ENCODE peak calls at places on chromosomes 7 and 10, in nine cellular contexts. One of them, this sample, is unnamed.

GRCh38 chr7:106012935-106013439 is 49.9 kb downstream of the CDHR3 start:
- DNase-seq in COR-L47: no peak
- DNase-seq in activated gamma-delta T cell treated with anti-CD3 and anti-CD28 coated beads, Interleukin-2, amount 50 U/mL, for 16 hours: no peak
- DNase-seq in RCC 7860: no peak
- DNase-seq in HEK293T: no peak
- DNase-seq in progenitor cell of endocrine pancreas: no peak
- DNase-seq in M059J: peak; percentile 95
- DNase-seq in B cell: no peak
- DNase-seq in left ventricle myocardium inferior: no peak
- DNase-seq in this sample: no peak

GRCh38 chr7:132272763-132273371 is 303.4 kb downstream of the PLXNA4 start:
- DNase-seq in COR-L47: no peak
- DNase-seq in activated gamma-delta T cell treated with anti-CD3 and anti-CD28 coated beads, Interleukin-2, amount 50 U/mL, for 16 hours: no peak
- DNase-seq in RCC 7860: no peak
- DNase-seq in HEK293T: no peak
- DNase-seq in progenitor cell of endocrine pancreas: no peak
- DNase-seq in M059J: no peak
- DNase-seq in B cell: no peak
- DNase-seq in left ventricle myocardium inferior: no peak
- DNase-seq in this sample: no peak

GRCh38 chr7:121562274-121562673 is 166.2 kb upstream of the FAM3C start:
- DNase-seq in COR-L47: no peak
- DNase-seq in activated gamma-delta T cell treated with anti-CD3 and anti-CD28 coated beads, Interleukin-2, amount 50 U/mL, for 16 hours: no peak
- DNase-seq in RCC 7860: peak; percentile 27
- DNase-seq in HEK293T: no peak
- DNase-seq in progenitor cell of endocrine pancreas: no peak
- DNase-seq in M059J: peak; percentile 46
- DNase-seq in B cell: no peak
- DNase-seq in left ventricle myocardium inferior: no peak
- DNase-seq in this sample: no peak

GRCh38 chr10:52410916-52411315 is 96.8 kb downstream of the DKK1 start:
- DNase-seq in COR-L47: no peak
- DNase-seq in activated gamma-delta T cell treated with anti-CD3 and anti-CD28 coated beads, Interleukin-2, amount 50 U/mL, for 16 hours: no peak
- DNase-seq in RCC 7860: no peak
- DNase-seq in HEK293T: no peak
- DNase-seq in progenitor cell of endocrine pancreas: no peak
- DNase-seq in M059J: no peak
- DNase-seq in B cell: no peak
- DNase-seq in left ventricle myocardium inferior: no peak
- DNase-seq in this sample: no peak

GRCh38 chr7:150828384-150828783 is 23.9 kb upstream of the AOC1 start:
- DNase-seq in COR-L47: no peak
- DNase-seq in activated gamma-delta T cell treated with anti-CD3 and anti-CD28 coated beads, Interleukin-2, amount 50 U/mL, for 16 hours: no peak
- DNase-seq in RCC 7860: no peak
- DNase-seq in HEK293T: no peak
- DNase-seq in progenitor cell of endocrine pancreas: no peak
- DNase-seq in M059J: no peak
- DNase-seq in B cell: no peak
- DNase-seq in left ventricle myocardium inferior: no peak
- DNase-seq in this sample: no peak

GRCh38 chr7:6430271-6430940 is 17.3 kb downstream of the DAGLB start:
- DNase-seq in COR-L47: no peak
- DNase-seq in activated gamma-delta T cell treated with anti-CD3 and anti-CD28 coated beads, Interleukin-2, amount 50 U/mL, for 16 hours: no peak
- DNase-seq in RCC 7860: no peak
- DNase-seq in HEK293T: peak; percentile 54
- DNase-seq in progenitor cell of endocrine pancreas: no peak
- DNase-seq in M059J: peak; percentile 41
- DNase-seq in B cell: no peak
- DNase-seq in left ventricle myocardium inferior: no peak
- DNase-seq in this sample: no peak

GRCh38 chr10:24503627-24504320 is 219.9 kb downstream of the ARHGAP21 start:
- DNase-seq in COR-L47: no peak
- DNase-seq in activated gamma-delta T cell treated with anti-CD3 and anti-CD28 coated beads, Interleukin-2, amount 50 U/mL, for 16 hours: no peak
- DNase-seq in RCC 7860: peak; percentile 41
- DNase-seq in HEK293T: peak; percentile 57
- DNase-seq in progenitor cell of endocrine pancreas: peak; percentile 45
- DNase-seq in M059J: peak; percentile 36
- DNase-seq in B cell: no peak
- DNase-seq in left ventricle myocardium inferior: no peak
- DNase-seq in this sample: peak; percentile 3

GRCh38 chr10:71697938-71698709 is 21.5 kb downstream of the C10orf105 start:
- DNase-seq in COR-L47: no peak
- DNase-seq in activated gamma-delta T cell treated with anti-CD3 and anti-CD28 coated beads, Interleukin-2, amount 50 U/mL, for 16 hours: peak; percentile 54
- DNase-seq in RCC 7860: no peak
- DNase-seq in HEK293T: no peak
- DNase-seq in progenitor cell of endocrine pancreas: no peak
- DNase-seq in M059J: no peak
- DNase-seq in B cell: no peak
- DNase-seq in left ventricle myocardium inferior: no peak
- DNase-seq in this sample: peak; percentile 10

GRCh38 chr10:16314259-16314658 is 122.6 kb upstream of the PTER start:
- DNase-seq in COR-L47: no peak
- DNase-seq in activated gamma-delta T cell treated with anti-CD3 and anti-CD28 coated beads, Interleukin-2, amount 50 U/mL, for 16 hours: no peak
- DNase-seq in RCC 7860: no peak
- DNase-seq in HEK293T: no peak
- DNase-seq in progenitor cell of endocrine pancreas: no peak
- DNase-seq in M059J: no peak
- DNase-seq in B cell: no peak
- DNase-seq in left ventricle myocardium inferior: no peak
- DNase-seq in this sample: no peak

GRCh38 chr7:140263277-140263676 is 86.5 kb upstream of the KDM7A start:
- DNase-seq in COR-L47: no peak
- DNase-seq in activated gamma-delta T cell treated with anti-CD3 and anti-CD28 coated beads, Interleukin-2, amount 50 U/mL, for 16 hours: peak; percentile 7
- DNase-seq in RCC 7860: no peak
- DNase-seq in HEK293T: no peak
- DNase-seq in progenitor cell of endocrine pancreas: no peak
- DNase-seq in M059J: no peak
- DNase-seq in B cell: no peak
- DNase-seq in left ventricle myocardium inferior: no peak
- DNase-seq in this sample: peak; percentile 76

GRCh38 chr10:43124574-43125273 is 13.5 kb upstream of the CSGALNACT2 start:
- DNase-seq in COR-L47: no peak
- DNase-seq in activated gamma-delta T cell treated with anti-CD3 and anti-CD28 coated beads, Interleukin-2, amount 50 U/mL, for 16 hours: no peak
- DNase-seq in RCC 7860: no peak
- DNase-seq in HEK293T: no peak
- DNase-seq in progenitor cell of endocrine pancreas: no peak
- DNase-seq in M059J: no peak
- DNase-seq in B cell: no peak
- DNase-seq in left ventricle myocardium inferior: no peak
- DNase-seq in this sample: no peak

GRCh38 chr7:124700655-124701054 is 64.9 kb downstream of the GPR37 start:
- DNase-seq in COR-L47: no peak
- DNase-seq in activated gamma-delta T cell treated with anti-CD3 and anti-CD28 coated beads, Interleukin-2, amount 50 U/mL, for 16 hours: no peak
- DNase-seq in RCC 7860: no peak
- DNase-seq in HEK293T: no peak
- DNase-seq in progenitor cell of endocrine pancreas: no peak
- DNase-seq in M059J: peak; percentile 67
- DNase-seq in B cell: no peak
- DNase-seq in left ventricle myocardium inferior: no peak
- DNase-seq in this sample: no peak

GRCh38 chr10:131841131-131841661 is 59.6 kb upstream of the PPP2R2D start:
- DNase-seq in COR-L47: no peak
- DNase-seq in activated gamma-delta T cell treated with anti-CD3 and anti-CD28 coated beads, Interleukin-2, amount 50 U/mL, for 16 hours: no peak
- DNase-seq in RCC 7860: no peak
- DNase-seq in HEK293T: no peak
- DNase-seq in progenitor cell of endocrine pancreas: no peak
- DNase-seq in M059J: no peak
- DNase-seq in B cell: no peak
- DNase-seq in left ventricle myocardium inferior: no peak
- DNase-seq in this sample: no peak

GRCh38 chr10:60810437-60811182 is 32.3 kb downstream of the CDK1 start:
- DNase-seq in COR-L47: no peak
- DNase-seq in activated gamma-delta T cell treated with anti-CD3 and anti-CD28 coated beads, Interleukin-2, amount 50 U/mL, for 16 hours: no peak
- DNase-seq in RCC 7860: no peak
- DNase-seq in HEK293T: no peak
- DNase-seq in progenitor cell of endocrine pancreas: no peak
- DNase-seq in M059J: peak; percentile 47
- DNase-seq in B cell: no peak
- DNase-seq in left ventricle myocardium inferior: no peak
- DNase-seq in this sample: no peak

GRCh38 chr10:102704915-102705314 is 9.3 kb downstream of the ARL3 start:
- DNase-seq in COR-L47: no peak
- DNase-seq in activated gamma-delta T cell treated with anti-CD3 and anti-CD28 coated beads, Interleukin-2, amount 50 U/mL, for 16 hours: no peak
- DNase-seq in RCC 7860: peak; percentile 85
- DNase-seq in HEK293T: no peak
- DNase-seq in progenitor cell of endocrine pancreas: no peak
- DNase-seq in M059J: peak; percentile 54
- DNase-seq in B cell: no peak
- DNase-seq in left ventricle myocardium inferior: no peak
- DNase-seq in this sample: no peak

GRCh38 chr7:32239764-32240163 is 169.6 kb upstream of the PDE1C start:
- DNase-seq in COR-L47: no peak
- DNase-seq in activated gamma-delta T cell treated with anti-CD3 and anti-CD28 coated beads, Interleukin-2, amount 50 U/mL, for 16 hours: no peak
- DNase-seq in RCC 7860: no peak
- DNase-seq in HEK293T: no peak
- DNase-seq in progenitor cell of endocrine pancreas: no peak
- DNase-seq in M059J: no peak
- DNase-seq in B cell: no peak
- DNase-seq in left ventricle myocardium inferior: no peak
- DNase-seq in this sample: no peak

GRCh38 chr10:48896756-48897437 is 42.7 kb downstream of the LRRC18 start:
- DNase-seq in COR-L47: no peak
- DNase-seq in activated gamma-delta T cell treated with anti-CD3 and anti-CD28 coated beads, Interleukin-2, amount 50 U/mL, for 16 hours: no peak
- DNase-seq in RCC 7860: no peak
- DNase-seq in HEK293T: no peak
- DNase-seq in progenitor cell of endocrine pancreas: no peak
- DNase-seq in M059J: peak; percentile 18
- DNase-seq in B cell: no peak
- DNase-seq in left ventricle myocardium inferior: no peak
- DNase-seq in this sample: no peak

GRCh38 chr10:69327463-69328345 is 49.4 kb downstream of the HK1 start:
- DNase-seq in COR-L47: no peak
- DNase-seq in activated gamma-delta T cell treated with anti-CD3 and anti-CD28 coated beads, Interleukin-2, amount 50 U/mL, for 16 hours: no peak
- DNase-seq in RCC 7860: peak; percentile 69
- DNase-seq in HEK293T: no peak
- DNase-seq in progenitor cell of endocrine pancreas: no peak
- DNase-seq in M059J: no peak
- DNase-seq in B cell: peak; percentile 73
- DNase-seq in left ventricle myocardium inferior: peak; percentile 77
- DNase-seq in this sample: no peak

GRCh38 chr7:115297651-115298050 is 375.8 kb downstream of the MDFIC start:
- DNase-seq in COR-L47: no peak
- DNase-seq in activated gamma-delta T cell treated with anti-CD3 and anti-CD28 coated beads, Interleukin-2, amount 50 U/mL, for 16 hours: no peak
- DNase-seq in RCC 7860: peak; percentile 88
- DNase-seq in HEK293T: peak; percentile 5
- DNase-seq in progenitor cell of endocrine pancreas: no peak
- DNase-seq in M059J: peak; percentile 2
- DNase-seq in B cell: no peak
- DNase-seq in left ventricle myocardium inferior: peak; percentile 10
- DNase-seq in this sample: no peak

GRCh38 chr7:155824195-155824915 is 12.1 kb upstream of the SHH start:
- DNase-seq in COR-L47: no peak
- DNase-seq in activated gamma-delta T cell treated with anti-CD3 and anti-CD28 coated beads, Interleukin-2, amount 50 U/mL, for 16 hours: no peak
- DNase-seq in RCC 7860: no peak
- DNase-seq in HEK293T: no peak
- DNase-seq in progenitor cell of endocrine pancreas: no peak
- DNase-seq in M059J: peak; percentile 87
- DNase-seq in B cell: no peak
- DNase-seq in left ventricle myocardium inferior: no peak
- DNase-seq in this sample: no peak

GRCh38 chr7:43123457-43123856 is 11.0 kb downstream of the HECW1 start:
- DNase-seq in COR-L47: no peak
- DNase-seq in activated gamma-delta T cell treated with anti-CD3 and anti-CD28 coated beads, Interleukin-2, amount 50 U/mL, for 16 hours: no peak
- DNase-seq in RCC 7860: no peak
- DNase-seq in HEK293T: no peak
- DNase-seq in progenitor cell of endocrine pancreas: no peak
- DNase-seq in M059J: no peak
- DNase-seq in B cell: no peak
- DNase-seq in left ventricle myocardium inferior: no peak
- DNase-seq in this sample: no peak

GRCh38 chr10:84018826-84019225 is 120.5 kb upstream of the GHITM start:
- DNase-seq in COR-L47: no peak
- DNase-seq in activated gamma-delta T cell treated with anti-CD3 and anti-CD28 coated beads, Interleukin-2, amount 50 U/mL, for 16 hours: no peak
- DNase-seq in RCC 7860: no peak
- DNase-seq in HEK293T: no peak
- DNase-seq in progenitor cell of endocrine pancreas: no peak
- DNase-seq in M059J: no peak
- DNase-seq in B cell: no peak
- DNase-seq in left ventricle myocardium inferior: no peak
- DNase-seq in this sample: no peak

GRCh38 chr10:19012111-19012510 is 36.5 kb upstream of the MALRD1 start:
- DNase-seq in COR-L47: no peak
- DNase-seq in activated gamma-delta T cell treated with anti-CD3 and anti-CD28 coated beads, Interleukin-2, amount 50 U/mL, for 16 hours: no peak
- DNase-seq in RCC 7860: no peak
- DNase-seq in HEK293T: no peak
- DNase-seq in progenitor cell of endocrine pancreas: no peak
- DNase-seq in M059J: no peak
- DNase-seq in B cell: no peak
- DNase-seq in left ventricle myocardium inferior: no peak
- DNase-seq in this sample: no peak

GRCh38 chr7:24870766-24871165 is 109.2 kb downstream of the OSBPL3 start:
- DNase-seq in COR-L47: no peak
- DNase-seq in activated gamma-delta T cell treated with anti-CD3 and anti-CD28 coated beads, Interleukin-2, amount 50 U/mL, for 16 hours: no peak
- DNase-seq in RCC 7860: no peak
- DNase-seq in HEK293T: no peak
- DNase-seq in progenitor cell of endocrine pancreas: no peak
- DNase-seq in M059J: no peak
- DNase-seq in B cell: no peak
- DNase-seq in left ventricle myocardium inferior: no peak
- DNase-seq in this sample: no peak

GRCh38 chr7:121061826-121062582 is 73.5 kb downstream of the CPED1 start:
- DNase-seq in COR-L47: no peak
- DNase-seq in activated gamma-delta T cell treated with anti-CD3 and anti-CD28 coated beads, Interleukin-2, amount 50 U/mL, for 16 hours: no peak
- DNase-seq in RCC 7860: no peak
- DNase-seq in HEK293T: no peak
- DNase-seq in progenitor cell of endocrine pancreas: no peak
- DNase-seq in M059J: no peak
- DNase-seq in B cell: no peak
- DNase-seq in left ventricle myocardium inferior: no peak
- DNase-seq in this sample: no peak

GRCh38 chr7:101659706-101660105 is 30.6 kb upstream of the MYL10 start:
- DNase-seq in COR-L47: no peak
- DNase-seq in activated gamma-delta T cell treated with anti-CD3 and anti-CD28 coated beads, Interleukin-2, amount 50 U/mL, for 16 hours: no peak
- DNase-seq in RCC 7860: no peak
- DNase-seq in HEK293T: no peak
- DNase-seq in progenitor cell of endocrine pancreas: no peak
- DNase-seq in M059J: peak; percentile 69
- DNase-seq in B cell: no peak
- DNase-seq in left ventricle myocardium inferior: no peak
- DNase-seq in this sample: no peak

GRCh38 chr10:48493083-48493871 is 111.6 kb downstream of the ARHGAP22 start:
- DNase-seq in COR-L47: peak; percentile 48
- DNase-seq in activated gamma-delta T cell treated with anti-CD3 and anti-CD28 coated beads, Interleukin-2, amount 50 U/mL, for 16 hours: no peak
- DNase-seq in RCC 7860: no peak
- DNase-seq in HEK293T: no peak
- DNase-seq in progenitor cell of endocrine pancreas: no peak
- DNase-seq in M059J: peak; percentile 25
- DNase-seq in B cell: no peak
- DNase-seq in left ventricle myocardium inferior: peak; percentile 54
- DNase-seq in this sample: no peak

GRCh38 chr7:158094671-158095256 is 492.9 kb downstream of the PTPRN2 start:
- DNase-seq in COR-L47: no peak
- DNase-seq in activated gamma-delta T cell treated with anti-CD3 and anti-CD28 coated beads, Interleukin-2, amount 50 U/mL, for 16 hours: no peak
- DNase-seq in RCC 7860: no peak
- DNase-seq in HEK293T: no peak
- DNase-seq in progenitor cell of endocrine pancreas: no peak
- DNase-seq in M059J: no peak
- DNase-seq in B cell: no peak
- DNase-seq in left ventricle myocardium inferior: no peak
- DNase-seq in this sample: no peak

GRCh38 chr10:34742456-34742855 is 72.6 kb downstream of the PARD3 start:
- DNase-seq in COR-L47: no peak
- DNase-seq in activated gamma-delta T cell treated with anti-CD3 and anti-CD28 coated beads, Interleukin-2, amount 50 U/mL, for 16 hours: no peak
- DNase-seq in RCC 7860: no peak
- DNase-seq in HEK293T: no peak
- DNase-seq in progenitor cell of endocrine pancreas: no peak
- DNase-seq in M059J: peak; percentile 50
- DNase-seq in B cell: no peak
- DNase-seq in left ventricle myocardium inferior: no peak
- DNase-seq in this sample: no peak

GRCh38 chr7:49020145-49020544 is 95.8 kb downstream of the CDC14C start:
- DNase-seq in COR-L47: no peak
- DNase-seq in activated gamma-delta T cell treated with anti-CD3 and anti-CD28 coated beads, Interleukin-2, amount 50 U/mL, for 16 hours: no peak
- DNase-seq in RCC 7860: no peak
- DNase-seq in HEK293T: no peak
- DNase-seq in progenitor cell of endocrine pancreas: no peak
- DNase-seq in M059J: no peak
- DNase-seq in B cell: no peak
- DNase-seq in left ventricle myocardium inferior: no peak
- DNase-seq in this sample: no peak

GRCh38 chr7:665251-665650 is 61.2 kb upstream of the DNAAF5 start:
- DNase-seq in COR-L47: no peak
- DNase-seq in activated gamma-delta T cell treated with anti-CD3 and anti-CD28 coated beads, Interleukin-2, amount 50 U/mL, for 16 hours: no peak
- DNase-seq in RCC 7860: no peak
- DNase-seq in HEK293T: no peak
- DNase-seq in progenitor cell of endocrine pancreas: no peak
- DNase-seq in M059J: no peak
- DNase-seq in B cell: no peak
- DNase-seq in left ventricle myocardium inferior: no peak
- DNase-seq in this sample: no peak

This sample was measured in central memory CD4-positive, alpha-beta T cell.